ENCODE peak calls at places on chromosomes 4 and X, in four cellular contexts. One of them, this sample, is unnamed.

GRCh38 chr4:145012841-145013240 is 85.2 kb downstream of the ANAPC10 start:
- DNase-seq in stimulated activated CD4-positive, alpha-beta T cell treated with anti-CD3 and anti-CD28 coated beads, TNF-alpha, amount 100 ng/mL, for 24 hours: no peak
- DNase-seq in NCI-H1092: no peak
- DNase-seq in BE2C: no peak
- DNase-seq in this sample: peak

GRCh38 chr4:83850435-83850834 is 314.5 kb downstream of the GPAT3 start:
- DNase-seq in NCI-H1092: no peak
- DNase-seq in stimulated activated CD4-positive, alpha-beta T cell treated with anti-CD3 and anti-CD28 coated beads, TNF-alpha, amount 100 ng/mL, for 24 hours: no peak
- DNase-seq in BE2C: no peak
- DNase-seq in this sample: no peak

GRCh38 chrX:35115205-35115604 is 172.6 kb downstream of the FAM47B start:
- DNase-seq in NCI-H1092: no peak
- DNase-seq in BE2C: no peak
- DNase-seq in stimulated activated CD4-positive, alpha-beta T cell treated with anti-CD3 and anti-CD28 coated beads, TNF-alpha, amount 100 ng/mL, for 24 hours: no peak
- DNase-seq in this sample: peak

GRCh38 chrX:139106111-139106510 is 394.6 kb upstream of the FGF13 start:
- DNase-seq in NCI-H1092: no peak
- DNase-seq in BE2C: no peak
- DNase-seq in stimulated activated CD4-positive, alpha-beta T cell treated with anti-CD3 and anti-CD28 coated beads, TNF-alpha, amount 100 ng/mL, for 24 hours: no peak
- DNase-seq in this sample: peak

GRCh38 chr4:47968847-47969246 is 47.6 kb downstream of the CNGA1 start:
- DNase-seq in NCI-H1092: no peak
- DNase-seq in BE2C: no peak
- DNase-seq in stimulated activated CD4-positive, alpha-beta T cell treated with anti-CD3 and anti-CD28 coated beads, TNF-alpha, amount 100 ng/mL, for 24 hours: no peak
- DNase-seq in this sample: no peak

GRCh38 chr4:7254736-7255487 is 62.6 kb downstream of the SORCS2 start:
- DNase-seq in stimulated activated CD4-positive, alpha-beta T cell treated with anti-CD3 and anti-CD28 coated beads, TNF-alpha, amount 100 ng/mL, for 24 hours: no peak
- DNase-seq in BE2C: peak
- DNase-seq in NCI-H1092: no peak
- DNase-seq in this sample: no peak

GRCh38 chr4:175674219-175674618 is 137.8 kb downstream of the GPM6A start:
- DNase-seq in BE2C: no peak
- DNase-seq in stimulated activated CD4-positive, alpha-beta T cell treated with anti-CD3 and anti-CD28 coated beads, TNF-alpha, amount 100 ng/mL, for 24 hours: no peak
- DNase-seq in NCI-H1092: no peak
- DNase-seq in this sample: no peak

GRCh38 chr4:53015681-53016080 is 153.6 kb downstream of the RASL11B start:
- DNase-seq in NCI-H1092: peak
- DNase-seq in stimulated activated CD4-positive, alpha-beta T cell treated with anti-CD3 and anti-CD28 coated beads, TNF-alpha, amount 100 ng/mL, for 24 hours: no peak
- DNase-seq in BE2C: peak
- DNase-seq in this sample: peak

GRCh38 chr4:181671672-181672071 is 571.5 kb upstream of the TENM3 start:
- DNase-seq in NCI-H1092: no peak
- DNase-seq in stimulated activated CD4-positive, alpha-beta T cell treated with anti-CD3 and anti-CD28 coated beads, TNF-alpha, amount 100 ng/mL, for 24 hours: no peak
- DNase-seq in BE2C: peak
- DNase-seq in this sample: no peak

This sample was measured in mesenchymal stem cell.